ENCODE peak calls at places on chromosome 12, in six cellular contexts. B is lower lobe of right lung, U is cardiac muscle cell, M is sigmoid colon, R is GM06990, F is fibroblast of the aortic adventitia. Q is an unnamed sample.

GRCh38 chr12:133129368-133130037 is 571 bp downstream of the ZNF891 start:
- DNase-seq in F (peak; percentile 45), B (no peak), R (no peak), M (no peak), U (peak; percentile 0), Q (peak; percentile 46)

GRCh38 chr12:42145197-42145549 is 499 bp upstream of the GXYLT1 start:
- DNase-seq in B (no peak), R (no peak), F (no peak), U (no peak), M (no peak), Q (no peak)

GRCh38 chr12:68497702-68498101 is 113.0 kb upstream of the RAP1B start:
- DNase-seq in B (no peak), U (no peak), R (peak; percentile 29), M (no peak), F (peak; percentile 93), Q (peak; percentile 58)

GRCh38 chr12:124898200-124898950 is 16.1 kb downstream of the UBC start:
- DNase-seq in F (peak; percentile 28), B (peak; percentile 71), R (peak; percentile 83), U (peak; percentile 49), M (peak; percentile 74), Q (no peak)

GRCh38 chr12:16012086-16012485 is 101.0 kb downstream of the DERA start:
- DNase-seq in R (no peak), M (peak; percentile 74), F (peak; percentile 83), B (peak; percentile 47), U (no peak), Q (peak; percentile 29)

GRCh38 chr12:66920205-66920604 is 241.3 kb upstream of the GRIP1 start:
- DNase-seq in R (no peak), B (no peak), U (no peak), M (no peak), F (no peak), Q (no peak)

GRCh38 chr12:108768591-108769500 is 37.5 kb upstream of the CORO1C start:
- DNase-seq in R (peak; percentile 44), U (peak; percentile 43), M (peak; percentile 81), B (peak; percentile 82), F (no peak), Q (no peak)

GRCh38 chr12:76782440-76782996 is 18.6 kb downstream of the ZDHHC17 start:
- DNase-seq in M (no peak), U (no peak), F (no peak), R (no peak), B (no peak), Q (no peak)

GRCh38 chr12:45182511-45182910 is 33.4 kb upstream of the ANO6 start:
- DNase-seq in M (no peak), B (no peak), R (no peak), F (no peak), U (no peak), Q (no peak)

DNA sequence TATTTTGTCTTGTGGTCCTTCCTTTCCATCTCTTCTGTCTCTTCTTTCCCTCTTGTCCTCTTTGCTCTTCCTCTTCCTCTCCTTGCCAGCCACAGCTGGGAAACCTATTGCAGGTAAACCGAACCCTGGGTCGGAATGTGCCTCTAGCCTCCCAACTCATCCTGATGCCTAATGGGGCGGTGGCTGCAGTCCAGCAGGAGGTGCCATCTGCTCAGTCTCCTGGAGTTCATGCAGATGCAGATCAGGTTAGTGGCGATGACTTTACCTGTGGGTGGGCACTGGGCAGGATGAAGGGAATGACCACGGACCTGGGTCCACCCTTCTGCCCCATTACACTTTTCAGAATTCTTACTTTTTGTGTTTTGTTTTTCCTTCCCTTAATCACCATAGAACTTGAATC is 8.2 kb downstream of the PHC1 start:
- DNase-seq in R (no peak), M (no peak), U (no peak), F (no peak), B (no peak), Q (no peak)
- TF ChIP-seq CTCF in R (peak; percentile 3), M (no peak), U (no peak), F (no peak), B (no peak), Q (no peak)

DNA sequence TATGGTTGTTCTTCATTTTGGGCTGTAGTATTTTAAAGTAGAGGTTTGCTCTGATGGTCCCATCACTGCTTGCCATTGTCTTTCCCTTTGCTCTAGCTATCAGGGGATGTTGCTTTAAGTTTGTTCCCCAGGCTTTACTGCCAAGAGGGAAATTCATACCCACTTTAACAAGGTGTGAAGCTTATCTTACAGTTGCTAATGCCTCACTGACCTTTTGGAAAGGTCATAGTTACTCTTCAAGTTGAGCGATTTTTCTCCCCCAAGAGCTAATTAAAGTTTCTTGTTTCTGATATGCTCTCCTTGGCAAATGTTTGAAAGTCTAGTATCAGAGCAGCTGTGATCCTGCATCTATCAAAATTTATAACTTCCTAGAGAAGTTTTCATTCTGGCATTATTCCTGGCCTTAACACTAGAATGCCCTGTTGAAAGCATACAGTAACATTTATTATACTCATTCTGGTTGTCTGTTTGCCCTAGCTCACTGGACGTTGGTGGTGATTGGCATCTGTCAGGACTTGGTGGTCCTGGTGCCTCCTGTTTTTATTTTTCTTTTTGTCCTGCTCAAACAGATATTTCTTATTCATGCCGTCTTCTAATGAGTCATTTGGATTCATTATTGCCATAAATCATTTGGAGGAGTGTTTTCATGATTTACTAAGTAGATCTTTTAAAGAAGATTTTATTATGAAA is 8.1 kb downstream of the ATP2A2 start:
- DNase-seq in U (peak; percentile 58), R (no peak), F (no peak), M (no peak), B (no peak), Q (no peak)
- H3K4me3 ChIP-seq in U (peak overlapping the region; percentile 14), R (no peak overlapping the region), F (no peak overlapping the region), M (no peak overlapping the region), B (no peak overlapping the region), Q (no peak overlapping the region)

GRCh38 chr12:1630081-1630826 is 1.2 kb downstream of the WNT5B start:
- DNase-seq in B (peak; percentile 60), R (peak; percentile 49), U (peak; percentile 47), M (peak; percentile 82), F (no peak), Q (peak; percentile 40)
- TF ChIP-seq CTCF in B (peak; percentile 6), R (peak; percentile 20), U (peak; percentile 6), M (no peak), F (no peak), Q (no peak)

GRCh38 chr12:25056486-25057130 is 107.7 kb upstream of the BCAT1 start:
- DNase-seq in U (no peak), B (no peak), F (no peak), R (no peak), M (no peak), Q (no peak)
- H3K4me3 ChIP-seq in U (no peak overlapping the region), B (no peak overlapping the region), F (no peak overlapping the region), R (peak overlapping the region; percentile 63), M (no peak overlapping the region), Q (no peak overlapping the region)

DNA sequence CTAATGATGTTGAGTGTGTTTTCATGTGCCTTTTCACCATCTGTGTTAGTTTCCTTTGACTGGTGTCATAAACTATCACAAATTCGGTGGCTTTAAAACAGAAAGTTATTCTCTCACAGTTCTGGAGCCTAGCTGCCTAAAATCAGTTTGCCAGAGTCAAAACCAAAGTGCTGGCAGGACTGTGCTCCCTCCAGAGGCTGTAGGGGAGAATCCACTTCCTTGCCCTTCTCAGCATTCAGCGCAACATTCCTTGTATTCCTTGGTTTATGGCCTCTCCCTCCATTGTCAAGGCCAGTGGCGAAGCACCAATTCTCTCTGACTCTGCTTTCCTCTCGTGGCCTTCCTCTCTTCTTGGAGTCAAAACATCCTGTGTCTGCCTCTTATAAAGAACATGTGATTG is 174.2 kb upstream of the PDE3A start:
- DNase-seq in M (no peak), B (no peak), F (peak; percentile 42), R (no peak), U (peak; percentile 51), Q (peak; percentile 66)
- TF ChIP-seq CTCF in M (no peak), B (peak; percentile 9), F (peak; percentile 51), R (peak; percentile 8), U (peak; percentile 58), Q (peak; percentile 30)

DNA sequence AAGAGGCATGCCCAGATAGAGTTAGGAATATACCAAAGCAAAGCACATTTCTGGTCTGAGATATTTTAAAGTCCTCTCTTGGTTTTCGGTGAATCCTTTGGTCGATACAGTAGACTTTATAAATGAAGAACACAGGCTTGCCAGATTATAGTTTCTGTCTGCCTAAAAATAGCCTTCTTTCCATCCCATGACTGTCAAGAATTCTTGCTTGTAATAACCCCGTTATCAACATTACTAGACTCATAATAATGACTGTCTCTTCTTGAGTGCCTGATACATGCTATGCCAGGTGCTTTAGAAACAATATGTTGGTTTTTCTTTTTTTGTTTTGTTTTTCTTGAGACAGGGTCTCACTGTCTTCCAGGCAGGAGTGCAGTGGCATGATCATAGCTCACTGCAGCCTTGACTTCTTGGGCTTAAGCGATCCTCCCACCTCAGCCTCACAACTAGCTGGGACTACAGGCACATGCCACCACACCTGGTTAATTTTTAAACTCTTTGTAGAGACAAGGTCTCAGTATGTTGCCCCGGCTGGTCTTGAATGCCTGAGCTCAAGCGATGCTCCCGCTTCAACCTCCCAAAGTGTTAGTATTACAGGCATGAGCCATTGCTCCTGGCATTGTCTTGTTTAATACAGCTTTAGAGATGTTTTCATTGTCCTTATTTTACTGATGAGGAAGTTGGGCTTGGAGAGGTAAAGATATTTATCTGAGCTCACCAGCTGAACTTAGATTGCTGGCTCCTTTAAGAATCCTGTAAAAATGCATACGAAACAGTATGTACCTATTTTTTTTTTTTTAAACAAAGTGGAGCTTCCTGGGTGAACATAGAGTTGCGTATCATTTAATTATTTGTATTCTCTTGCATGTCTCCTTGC is 30.4 kb downstream of the CHST11 start:
- DNase-seq in B (no peak), U (no peak), R (no peak), F (peak; percentile 35), M (no peak), Q (no peak)
- H3K4me3 ChIP-seq in B (no peak overlapping the region), U (no peak overlapping the region), R (no peak overlapping the region), F (no peak overlapping the region), M (no peak overlapping the region), Q (no peak overlapping the region)

GRCh38 chr12:60522684-60523083 is 926.9 kb downstream of the SLC16A7 start:
- DNase-seq in M (no peak), R (no peak), U (no peak), F (no peak), B (no peak), Q (no peak)
- TF ChIP-seq CTCF in M (no peak), R (no peak), U (no peak), F (no peak), B (no peak), Q (no peak)